ENCODE peak calls at places on chromosomes 2 and 18, in four cellular contexts. R is H9, Y is IMR-90, Z is neuronal stem cell. D is an unnamed sample.

GRCh38 chr2:43521568-43521967 is 74.3 kb downstream of the THADA start:
- DNase-seq in Z (no peak), Y (no peak), R (no peak), D (no peak)

GRCh38 chr2:24930768-24931167 is 10.7 kb upstream of the ADCY3 start:
- DNase-seq in Y (peak), R (no peak), Z (no peak), D (no peak)

GRCh38 chr2:189362283-189362682 is 79.0 kb upstream of the WDR75 start:
- DNase-seq in Z (no peak), R (no peak), Y (no peak), D (no peak)

GRCh38 chr2:85772019-85772745 is 18.4 kb downstream of the ATOH8 start:
- DNase-seq in R (peak), Z (peak), Y (peak), D (peak)

GRCh38 chr18:67183398-67183797 is 333.1 kb downstream of the DSEL start:
- DNase-seq in Z (peak), R (peak), Y (no peak), D (no peak)

GRCh38 chr18:33596178-33596854 is 18.3 kb downstream of the ASXL3 start:
- DNase-seq in Y (peak), R (no peak), Z (no peak), D (no peak)

GRCh38 chr18:30889582-30890301 is 152.8 kb downstream of the DSC3 start:
- DNase-seq in Z (peak), Y (no peak), R (peak), D (peak)

GRCh38 chr2:74648009-74648443 is at the start of gene M1AP:
- DNase-seq in Y (no peak), R (peak), Z (no peak), D (no peak)

GRCh38 chr2:122960727-122961641 is 1064.1 kb upstream of the CNTNAP5 start:
- DNase-seq in Y (no peak), R (no peak), Z (no peak), D (peak)

GRCh38 chr2:40360652-40361051 is 91.2 kb downstream of the SLC8A1 start:
- DNase-seq in Z (no peak), Y (peak), R (no peak), D (no peak)

GRCh38 chr2:147019296-147019695 is 825.5 kb upstream of the ACVR2A start:
- DNase-seq in Y (no peak), Z (no peak), R (no peak), D (no peak)

GRCh38 chr2:17816396-17817245 is at the start of gene MSGN1:
- DNase-seq in R (no peak), Y (no peak), Z (no peak), D (no peak)
- H3K14ac ChIP-seq in R (no peak), Y (no peak), Z (peak), D (peak)

GRCh38 chr2:174830561-174830960 is 66.3 kb upstream of the CHRNA1 start:
- DNase-seq in Y (no peak), R (no peak), Z (no peak), D (no peak)

GRCh38 chr2:174826051-174826450 is 61.8 kb upstream of the CHRNA1 start:
- DNase-seq in R (no peak), Y (no peak), Z (no peak), D (peak)

GRCh38 chr2:174824098-174824497 is 59.8 kb upstream of the CHRNA1 start:
- DNase-seq in Y (no peak), R (no peak), Z (no peak), D (no peak)

GRCh38 chr2:174829550-174829949 is 65.3 kb upstream of the CHRNA1 start:
- DNase-seq in Z (no peak), Y (peak), R (no peak), D (no peak)

DNA sequence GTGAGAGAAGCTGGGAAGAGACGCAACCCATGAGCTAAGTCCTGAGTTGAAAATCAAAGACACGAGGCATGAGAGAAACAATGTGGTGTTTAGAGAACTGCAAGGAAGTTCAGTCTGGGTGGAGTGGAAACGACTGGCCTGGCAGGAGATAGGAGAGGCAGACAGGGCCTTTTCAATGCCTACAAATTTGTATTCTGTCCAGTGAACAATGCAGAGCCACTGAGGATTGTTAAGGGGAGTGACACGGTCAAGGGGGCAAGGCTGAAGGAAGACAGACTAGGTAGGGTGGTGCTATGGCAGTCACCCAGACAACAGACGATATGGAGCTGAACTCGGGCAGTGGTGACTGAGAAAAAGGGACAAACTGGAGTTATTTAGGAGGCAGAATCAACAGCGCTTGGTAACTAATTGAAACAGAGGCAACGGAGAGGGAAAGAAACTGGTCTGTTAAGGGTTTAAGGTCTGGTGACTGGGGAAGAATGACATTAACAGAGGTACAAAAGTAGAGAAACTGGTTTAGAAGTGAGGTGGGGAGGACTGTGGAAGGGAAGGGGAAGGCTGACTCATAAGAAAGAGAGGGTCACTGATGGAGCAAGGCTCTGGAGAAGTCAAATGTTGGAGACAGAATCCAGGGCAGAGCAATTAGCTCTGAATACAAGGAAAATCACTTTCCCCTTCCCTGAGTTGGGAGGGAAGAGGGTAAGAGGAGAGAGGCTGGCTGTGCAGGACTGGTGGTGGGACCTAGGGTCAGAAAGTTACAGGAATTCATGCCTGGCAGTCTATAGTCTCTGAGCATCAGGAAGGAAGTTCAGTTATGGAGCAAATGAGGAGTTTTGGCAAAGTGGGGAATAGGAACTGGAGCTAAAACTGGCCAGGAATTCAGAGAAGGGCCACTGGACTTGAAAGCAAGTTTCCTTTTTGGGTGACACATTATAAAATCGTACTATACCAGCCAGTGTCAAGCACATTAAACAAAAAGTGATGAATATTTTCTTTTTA is 63.4 kb upstream of the CHRNA1 start:
- DNase-seq in Z (no peak), Y (peak), R (no peak), D (peak)
- H3K14ac ChIP-seq in Z (no peak), Y (peak), R (peak), D (no peak)

GRCh38 chr18:6776193-6776592 is 46.7 kb downstream of the ARHGAP28 start:
- DNase-seq in Y (peak), R (no peak), Z (no peak), D (peak)
- H3K14ac ChIP-seq in Y (peak), R (no peak), Z (no peak), D (no peak)

GRCh38 chr2:29718326-29718725 is 203.1 kb downstream of the ALK start:
- DNase-seq in R (no peak), Y (no peak), Z (no peak), D (no peak)
- H3K14ac ChIP-seq in R (no peak), Y (no peak), Z (no peak), D (no peak)